ENCODE peak calls at places on chromosomes 16 and 17, in four cellular contexts. One of them, this sample, is unnamed.

GRCh38 chr16:11801481-11802021 is 4.5 kb upstream of the ZC3H7A start:
- DNase-seq in HEK293T: no peak
- DNase-seq in HepG2: no peak
- DNase-seq in GM12878: no peak
- DNase-seq in this sample: peak

GRCh38 chr16:34050787-34051320 is 591.4 kb downstream of the TP53TG3F start:
- DNase-seq in HEK293T: no peak
- DNase-seq in HepG2: no peak
- DNase-seq in GM12878: no peak
- DNase-seq in this sample: no peak

GRCh38 chr17:50785942-50786570 is 18.7 kb upstream of the ANKRD40CL start:
- DNase-seq in HEK293T: no peak
- DNase-seq in HepG2: no peak
- DNase-seq in GM12878: no peak
- DNase-seq in this sample: no peak

GRCh38 chr16:65312071-65312470 is 190.2 kb upstream of the CDH11 start:
- DNase-seq in HEK293T: no peak
- DNase-seq in HepG2: no peak
- DNase-seq in GM12878: no peak
- DNase-seq in this sample: no peak

GRCh38 chr16:31476305-31477219 is 4.6 kb downstream of the TGFB1I1 start:
- DNase-seq in HEK293T: no peak
- DNase-seq in HepG2: peak
- DNase-seq in GM12878: no peak
- DNase-seq in this sample: peak

GRCh38 chr16:59053911-59054310 is 319.8 kb upstream of the GOT2 start:
- DNase-seq in HEK293T: no peak
- DNase-seq in HepG2: no peak
- DNase-seq in GM12878: no peak
- DNase-seq in this sample: no peak

GRCh38 chr17:68161644-68162428 is 86.0 kb upstream of the AMZ2 start:
- DNase-seq in HEK293T: no peak
- DNase-seq in HepG2: no peak
- DNase-seq in GM12878: no peak
- DNase-seq in this sample: no peak

GRCh38 chr17:49061524-49061943 is 64.3 kb downstream of the IGF2BP1 start:
- DNase-seq in HEK293T: no peak
- DNase-seq in HepG2: no peak
- DNase-seq in GM12878: no peak
- DNase-seq in this sample: no peak

GRCh38 chr16:87661561-87661960 is 59.3 kb downstream of the JPH3 start:
- DNase-seq in HEK293T: peak
- DNase-seq in HepG2: peak
- DNase-seq in GM12878: no peak
- DNase-seq in this sample: peak

GRCh38 chr17:27466748-27467375 is 10.6 kb downstream of the KSR1 start:
- DNase-seq in HEK293T: no peak
- DNase-seq in HepG2: no peak
- DNase-seq in GM12878: peak
- DNase-seq in this sample: no peak

GRCh38 chr17:53150101-53150698 is 672.5 kb upstream of the KIF2B start:
- DNase-seq in HEK293T: no peak
- DNase-seq in HepG2: peak
- DNase-seq in GM12878: no peak
- DNase-seq in this sample: no peak

GRCh38 chr16:1244881-1245280 is 4.4 kb downstream of the TPSAB1 start:
- DNase-seq in HEK293T: no peak
- DNase-seq in HepG2: no peak
- DNase-seq in GM12878: no peak
- DNase-seq in this sample: no peak

GRCh38 chr16:66728117-66728787 is 23.2 kb downstream of the DYNC1LI2 start:
- DNase-seq in HEK293T: peak
- DNase-seq in HepG2: peak
- DNase-seq in GM12878: no peak
- DNase-seq in this sample: peak

GRCh38 chr16:65909310-65910050 is 457.0 kb upstream of the CDH5 start:
- DNase-seq in HEK293T: no peak
- DNase-seq in HepG2: peak
- DNase-seq in GM12878: no peak
- DNase-seq in this sample: no peak

GRCh38 chr17:74619077-74619673 is 4.4 kb downstream of the CD300E start:
- DNase-seq in HEK293T: no peak
- DNase-seq in HepG2: no peak
- DNase-seq in GM12878: no peak
- DNase-seq in this sample: no peak

GRCh38 chr17:44010966-44011647 is 3.7 kb downstream of the TMEM101 start:
- DNase-seq in HEK293T: no peak
- DNase-seq in HepG2: no peak
- DNase-seq in GM12878: no peak
- DNase-seq in this sample: no peak

GRCh38 chr16:87169509-87169985 is 147.6 kb downstream of the C16orf95 start:
- DNase-seq in HEK293T: no peak
- DNase-seq in HepG2: peak
- DNase-seq in GM12878: no peak
- DNase-seq in this sample: no peak

GRCh38 chr17:82793974-82794620 is 42.2 kb downstream of the TBCD start:
- DNase-seq in HEK293T: no peak
- DNase-seq in HepG2: no peak
- DNase-seq in GM12878: no peak
- DNase-seq in this sample: no peak

GRCh38 chr17:8841844-8842243 is 25.6 kb downstream of the PIK3R6 start:
- DNase-seq in HEK293T: no peak
- DNase-seq in HepG2: no peak
- DNase-seq in GM12878: no peak
- DNase-seq in this sample: no peak

GRCh38 chr17:81923302-81924260 is 4.0 kb downstream of the MAFG start:
- DNase-seq in HEK293T: no peak
- DNase-seq in HepG2: no peak
- DNase-seq in GM12878: no peak
- DNase-seq in this sample: peak

DNA sequence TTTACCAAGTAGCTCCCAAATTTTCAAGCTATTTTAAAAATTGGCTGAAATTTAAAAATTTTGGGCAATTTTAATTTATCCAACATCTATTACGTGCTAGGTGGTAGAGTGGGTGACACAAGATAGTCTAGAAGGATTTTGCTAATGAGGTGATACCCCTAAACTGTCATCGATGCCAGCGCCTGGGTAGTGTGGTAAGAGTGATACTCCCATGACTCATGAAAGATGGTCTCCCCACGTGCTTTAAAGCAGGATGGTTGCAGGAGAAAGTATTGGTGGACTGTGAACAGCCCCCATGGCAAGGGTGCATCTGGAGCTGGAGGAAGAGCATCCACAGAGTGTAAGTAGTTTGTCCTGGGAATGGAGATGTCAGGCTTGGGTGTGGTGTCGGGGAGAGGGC is 77.8 kb downstream of the WWOX start:
- DNase-seq in HEK293T: no peak
- DNase-seq in HepG2: no peak
- DNase-seq in GM12878: no peak
- DNase-seq in this sample: no peak
- TF ChIP-seq FOXK2 in HEK293T: no peak
- TF ChIP-seq FOXK2 in HepG2: no peak
- TF ChIP-seq FOXK2 in GM12878: no peak
- TF ChIP-seq FOXK2 in this sample: no peak

DNA sequence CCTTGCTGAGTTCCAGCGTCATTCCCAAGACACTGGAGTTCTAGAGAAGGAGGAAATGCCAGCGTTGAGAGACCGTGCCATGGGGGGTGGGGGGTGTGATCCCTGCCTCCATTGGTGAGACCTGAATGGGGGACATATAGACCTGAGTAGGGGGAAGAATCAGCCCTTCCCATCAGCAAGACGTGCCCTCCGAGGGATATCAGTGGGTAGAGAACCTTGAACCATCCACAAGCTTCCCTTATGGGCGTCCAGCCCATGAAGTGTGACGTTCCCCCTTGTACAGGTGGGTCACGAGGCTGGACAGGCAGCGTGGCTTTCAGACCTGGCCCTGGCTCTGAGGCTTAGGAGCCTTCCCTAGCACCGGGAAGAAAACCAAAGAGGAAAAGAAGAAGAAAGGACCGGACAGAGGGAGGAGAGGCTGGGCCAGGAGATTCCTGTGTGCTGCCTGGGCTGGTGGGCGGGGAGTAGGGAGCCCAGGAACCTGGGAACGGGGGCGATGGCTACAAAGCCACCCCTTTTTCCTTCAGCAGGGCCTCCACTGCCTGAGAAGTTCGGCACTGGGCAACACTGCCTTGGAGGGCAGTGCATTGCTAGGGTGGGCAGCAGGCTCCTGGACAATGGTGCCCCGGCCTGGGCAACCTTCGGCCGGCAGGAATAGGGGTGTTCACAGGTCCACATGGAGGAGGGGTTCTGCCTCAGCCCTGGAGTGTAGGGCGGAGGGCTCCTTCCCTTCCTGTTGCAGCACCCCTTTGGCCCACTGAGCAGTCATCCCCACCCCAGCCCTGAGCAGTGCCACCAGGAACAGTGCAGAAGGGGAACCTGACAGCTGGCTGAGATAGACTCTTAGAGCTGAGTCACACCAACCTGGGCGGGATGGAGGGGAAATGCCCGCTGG is 7.2 kb downstream of the RAB11FIP4 start:
- DNase-seq in HEK293T: no peak
- DNase-seq in HepG2: no peak
- DNase-seq in GM12878: no peak
- DNase-seq in this sample: no peak
- TF ChIP-seq FOXK2 in HEK293T: no peak
- TF ChIP-seq FOXK2 in HepG2: no peak
- TF ChIP-seq FOXK2 in GM12878: no peak
- TF ChIP-seq FOXK2 in this sample: no peak

GRCh38 chr17:79803997-79804855 is 7.3 kb upstream of the CBX8 start:
- DNase-seq in HEK293T: peak
- DNase-seq in HepG2: no peak
- DNase-seq in GM12878: peak
- DNase-seq in this sample: no peak
- TF ChIP-seq FOXK2 in HEK293T: no peak
- TF ChIP-seq FOXK2 in HepG2: no peak
- TF ChIP-seq FOXK2 in GM12878: peak
- TF ChIP-seq FOXK2 in this sample: no peak

DNA sequence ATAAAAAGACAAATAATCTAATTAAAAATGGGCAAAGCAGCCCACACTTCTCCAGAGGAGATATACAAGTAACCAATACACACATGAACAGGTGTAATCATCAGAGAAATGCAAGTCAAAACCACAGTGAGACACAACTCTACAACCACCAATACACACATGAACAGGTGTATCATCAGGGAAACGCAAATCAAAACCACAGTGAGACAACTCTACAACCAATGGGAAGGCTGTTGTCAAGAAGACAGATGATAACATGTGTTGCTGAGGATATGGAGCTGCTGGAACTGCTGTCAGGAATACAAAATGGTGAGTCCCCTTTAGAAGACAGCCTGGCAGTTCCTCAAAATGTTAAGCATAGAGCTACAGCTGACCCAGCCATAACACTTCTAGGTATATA is 22.5 kb upstream of the ENGASE start:
- DNase-seq in HEK293T: no peak
- DNase-seq in HepG2: no peak
- DNase-seq in GM12878: no peak
- DNase-seq in this sample: no peak
- TF ChIP-seq FOXK2 in HEK293T: no peak
- TF ChIP-seq FOXK2 in HepG2: no peak
- TF ChIP-seq FOXK2 in GM12878: no peak
- TF ChIP-seq FOXK2 in this sample: no peak

DNA sequence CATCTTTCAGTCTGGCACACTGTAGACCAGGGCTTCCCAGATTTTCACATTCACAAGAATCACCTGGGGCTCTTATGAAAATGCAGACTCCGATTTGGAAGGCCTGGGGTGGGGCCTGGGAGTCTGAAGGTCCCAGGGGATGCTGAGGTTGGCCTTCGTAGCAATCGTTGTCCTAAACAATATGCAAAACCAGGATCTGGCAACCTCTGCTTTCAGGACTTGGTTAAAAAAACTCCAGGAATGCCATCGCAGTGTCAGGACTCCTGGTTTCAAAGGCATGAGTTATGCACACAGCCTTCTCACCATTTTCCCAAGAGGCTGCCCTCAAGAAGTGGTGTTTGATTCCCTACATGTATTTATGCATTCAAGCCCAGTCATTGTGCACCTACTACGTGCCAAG is 6.7 kb downstream of the CLEC19A start:
- DNase-seq in HEK293T: no peak
- DNase-seq in HepG2: no peak
- DNase-seq in GM12878: no peak
- DNase-seq in this sample: no peak
- TF ChIP-seq FOXK2 in HEK293T: no peak
- TF ChIP-seq FOXK2 in HepG2: no peak
- TF ChIP-seq FOXK2 in GM12878: no peak
- TF ChIP-seq FOXK2 in this sample: no peak

GRCh38 chr17:64437944-64438525 is 10.9 kb upstream of the MILR1 start:
- DNase-seq in HEK293T: no peak
- DNase-seq in HepG2: no peak
- DNase-seq in GM12878: no peak
- DNase-seq in this sample: no peak

GRCh38 chr17:64447526-64447925 is 1.4 kb upstream of the MILR1 start:
- DNase-seq in HEK293T: no peak
- DNase-seq in HepG2: no peak
- DNase-seq in GM12878: no peak
- DNase-seq in this sample: no peak

GRCh38 chr17:64442550-64442971 is 6.4 kb upstream of the MILR1 start:
- DNase-seq in HEK293T: no peak
- DNase-seq in HepG2: no peak
- DNase-seq in GM12878: no peak
- DNase-seq in this sample: no peak

GRCh38 chr17:64443086-64443760 is 5.7 kb upstream of the MILR1 start:
- DNase-seq in HEK293T: no peak
- DNase-seq in HepG2: no peak
- DNase-seq in GM12878: no peak
- DNase-seq in this sample: no peak

GRCh38 chr17:64441772-64442549 is 7.0 kb upstream of the MILR1 start:
- DNase-seq in HEK293T: no peak
- DNase-seq in HepG2: peak
- DNase-seq in GM12878: no peak
- DNase-seq in this sample: no peak
- TF ChIP-seq FOXK2 in HEK293T: no peak
- TF ChIP-seq FOXK2 in HepG2: no peak
- TF ChIP-seq FOXK2 in GM12878: no peak
- TF ChIP-seq FOXK2 in this sample: no peak

GRCh38 chr17:72122002-72122310 is 1.1 kb downstream of the SOX9 start:
- DNase-seq in HEK293T: peak
- DNase-seq in HepG2: no peak
- DNase-seq in GM12878: no peak
- DNase-seq in this sample: no peak
- TF ChIP-seq FOXK2 in HEK293T: no peak
- TF ChIP-seq FOXK2 in HepG2: no peak
- TF ChIP-seq FOXK2 in GM12878: no peak
- TF ChIP-seq FOXK2 in this sample: no peak

GRCh38 chr16:85555549-85556455 is 57.3 kb upstream of the GSE1 start:
- DNase-seq in HEK293T: peak
- DNase-seq in HepG2: peak
- DNase-seq in GM12878: no peak
- DNase-seq in this sample: no peak

GRCh38 chr16:85556456-85557082 is 56.6 kb upstream of the GSE1 start:
- DNase-seq in HEK293T: peak
- DNase-seq in HepG2: no peak
- DNase-seq in GM12878: no peak
- DNase-seq in this sample: peak

GRCh38 chr16:85557976-85558589 is 55.0 kb upstream of the GSE1 start:
- DNase-seq in HEK293T: no peak
- DNase-seq in HepG2: no peak
- DNase-seq in GM12878: no peak
- DNase-seq in this sample: no peak

GRCh38 chr16:85554791-85555548 is 58.2 kb upstream of the GSE1 start:
- DNase-seq in HEK293T: peak
- DNase-seq in HepG2: no peak
- DNase-seq in GM12878: no peak
- DNase-seq in this sample: peak

GRCh38 chr16:85557083-85557975 is 55.8 kb upstream of the GSE1 start:
- DNase-seq in HEK293T: peak
- DNase-seq in HepG2: peak
- DNase-seq in GM12878: no peak
- DNase-seq in this sample: peak
- TF ChIP-seq FOXK2 in HEK293T: no peak
- TF ChIP-seq FOXK2 in HepG2: no peak
- TF ChIP-seq FOXK2 in GM12878: peak
- TF ChIP-seq FOXK2 in this sample: no peak